ENCODE peak calls at places on chromosome 6, in ten cellular contexts. A is AG09309; F is T-helper 2 cell; P is germinal center; K is ecto neural progenitor cell; I is mesenchymal stem cell; Y is HEK293T; J is trophoblast cell; G is activated T-cell treated with anti-CD3 and anti-CD28 coated beads, Interleukin-2, amount 50 U/mL, for 48 hours; D is adrenal gland. X is an unnamed sample.

GRCh38 chr6:69555239-69555638 is 241.6 kb downstream of the LMBRD1 start:
- DNase-seq in A (no peak), Y (no peak), P (no peak), G (no peak), D (no peak), I (peak), F (no peak), J (no peak), K (no peak), X (no peak)

GRCh38 chr6:4281341-4282293 is 146.2 kb upstream of the ECI2 start:
- DNase-seq in Y (no peak), K (peak), A (no peak), I (peak), D (peak), J (peak), P (peak), G (peak), F (no peak), X (no peak)

GRCh38 chr6:131948692-131949614 is 2.2 kb downstream of the CCN2 start:
- DNase-seq in J (peak), P (no peak), F (no peak), K (no peak), G (no peak), I (peak), D (no peak), A (peak), Y (no peak), X (no peak)

GRCh38 chr6:138278326-138278725 is 60.0 kb upstream of the PBOV1 start:
- DNase-seq in Y (peak), P (no peak), I (peak), A (no peak), F (no peak), J (no peak), K (no peak), D (no peak), G (no peak), X (no peak)

GRCh38 chr6:33812669-33813068 is 8.9 kb upstream of the MLN start:
- DNase-seq in I (peak), D (peak), P (peak), F (no peak), Y (peak), J (peak), K (peak), G (peak), A (no peak), X (no peak)

GRCh38 chr6:130675072-130675471 is 152.1 kb upstream of the SMLR1 start:
- DNase-seq in G (no peak), A (no peak), K (no peak), I (peak), D (no peak), J (no peak), F (no peak), P (no peak), Y (no peak), X (peak)

GRCh38 chr6:5998741-5999687 is 7.7 kb downstream of the NRN1 start:
- DNase-seq in K (peak), P (no peak), A (no peak), F (no peak), I (no peak), D (no peak), Y (no peak), G (peak), J (no peak), X (no peak)

GRCh38 chr6:110511401-110511800 is 35.0 kb upstream of the SLC22A16 start:
- DNase-seq in J (peak), G (no peak), A (no peak), P (no peak), D (no peak), F (no peak), Y (no peak), K (no peak), I (no peak), X (no peak)

GRCh38 chr6:168292911-168293310 is 26.7 kb downstream of the DACT2 start:
- DNase-seq in P (no peak), F (no peak), I (no peak), J (no peak), K (no peak), G (no peak), A (no peak), Y (no peak), D (no peak), X (no peak)

GRCh38 chr6:32195902-32196681 is 3.6 kb upstream of the GPSM3 start:
- DNase-seq in A (peak), D (peak), G (peak), P (peak), F (peak), J (no peak), Y (peak), I (peak), K (peak), X (no peak)

GRCh38 chr6:134422426-134423231 is 104.7 kb upstream of the SGK1 start:
- DNase-seq in I (peak), G (no peak), P (no peak), K (no peak), Y (no peak), A (peak), F (no peak), D (no peak), J (peak), X (peak)

GRCh38 chr6:69974193-69974592 is 107.8 kb downstream of the COL19A1 start:
- DNase-seq in Y (no peak), F (no peak), P (no peak), I (peak), A (no peak), K (no peak), J (peak), G (no peak), D (no peak), X (peak)

GRCh38 chr6:99349620-99350141 is at the start of gene FAXC:
- DNase-seq in F (no peak), G (peak), P (peak), J (peak), A (no peak), Y (peak), K (peak), I (peak), D (no peak), X (no peak)

GRCh38 chr6:36858407-36858981 is 16.1 kb downstream of the PPIL1 start:
- DNase-seq in G (no peak), D (peak), I (peak), Y (no peak), K (no peak), J (no peak), A (peak), P (no peak), F (no peak), X (no peak)

GRCh38 chr6:35643162-35643535 is 45.6 kb downstream of the FKBP5 start:
- DNase-seq in G (no peak), P (no peak), D (no peak), J (no peak), Y (no peak), K (no peak), A (no peak), F (no peak), I (no peak), X (no peak)

GRCh38 chr6:18368277-18369105 is 18.7 kb upstream of the RNF144B start:
- DNase-seq in F (no peak), D (no peak), K (no peak), G (no peak), Y (no peak), A (no peak), I (no peak), P (no peak), J (peak), X (no peak)

GRCh38 chr6:134564705-134565104 is 246.8 kb upstream of the SGK1 start:
- DNase-seq in A (no peak), K (no peak), F (no peak), P (no peak), Y (no peak), I (no peak), G (no peak), J (no peak), D (no peak), X (no peak)

GRCh38 chr6:3762852-3763251 is 11.3 kb upstream of the PXDC1 start:
- DNase-seq in D (no peak), G (no peak), P (no peak), Y (no peak), K (no peak), J (no peak), A (no peak), F (no peak), I (no peak), X (no peak)

GRCh38 chr6:69863766-69864165 is 2.6 kb upstream of the COL19A1 start:
- DNase-seq in Y (no peak), G (no peak), D (no peak), I (no peak), F (no peak), A (no peak), J (no peak), P (no peak), K (no peak), X (no peak)

GRCh38 chr6:154499854-154500589 is 10.5 kb downstream of the CNKSR3 start:
- DNase-seq in Y (no peak), I (no peak), D (no peak), K (no peak), P (no peak), G (no peak), F (no peak), J (no peak), A (no peak), X (no peak)

GRCh38 chr6:159110013-159110412 is 59.2 kb upstream of the FNDC1 start:
- DNase-seq in F (no peak), I (peak), Y (peak), P (no peak), G (no peak), D (peak), K (no peak), A (peak), J (peak), X (peak)

GRCh38 chr6:144150673-144151009 is 324 bp downstream of the STX11 start:
- DNase-seq in K (no peak), Y (peak), P (peak), D (no peak), J (peak), G (peak), I (peak), F (no peak), A (no peak), X (no peak)

GRCh38 chr6:156735751-156736150 is 41.4 kb upstream of the ARID1B start:
- DNase-seq in G (no peak), A (no peak), P (no peak), Y (no peak), F (no peak), K (no peak), I (no peak), D (no peak), J (no peak), X (no peak)

GRCh38 chr6:87753131-87753685 is 51.2 kb upstream of the AKIRIN2 start:
- DNase-seq in D (no peak), F (no peak), Y (no peak), P (no peak), I (no peak), J (no peak), G (no peak), A (no peak), K (no peak), X (no peak)

GRCh38 chr6:36973190-36973589 is 12.8 kb downstream of the MTCH1 start:
- DNase-seq in Y (no peak), G (no peak), I (no peak), F (no peak), P (no peak), A (no peak), J (no peak), K (no peak), D (no peak), X (no peak)

GRCh38 chr6:149060985-149061760 is 256.3 kb upstream of the TAB2 start:
- DNase-seq in Y (peak), G (no peak), K (no peak), I (peak), P (no peak), A (no peak), F (no peak), D (no peak), J (no peak), X (no peak)

GRCh38 chr6:5511924-5512323 is 250.6 kb downstream of the FARS2 start:
- DNase-seq in I (peak), J (no peak), A (peak), K (no peak), F (no peak), D (no peak), P (no peak), Y (no peak), G (no peak), X (peak)

GRCh38 chr6:133012774-133013173 is 198.4 kb downstream of the RPS12 start:
- DNase-seq in I (no peak), G (no peak), J (no peak), A (no peak), Y (no peak), F (no peak), P (no peak), K (no peak), D (no peak), X (no peak)

GRCh38 chr6:12849420-12850200 is 133.0 kb downstream of the PHACTR1 start:
- DNase-seq in G (no peak), A (no peak), Y (no peak), P (no peak), F (no peak), D (no peak), K (no peak), J (peak), I (no peak), X (no peak)

GRCh38 chr6:46789434-46790358 is 3.5 kb upstream of the MEP1A start:
- DNase-seq in J (no peak), G (no peak), D (no peak), I (no peak), K (no peak), A (no peak), Y (no peak), F (no peak), P (no peak), X (no peak)